ENCODE peak calls at places on chromosome 2, in six cellular contexts. One of them, this sample, is unnamed.

GRCh38 chr2:190486037-190486623 is 48.4 kb downstream of the NEMP2 start:
- DNase-seq in IMR-90: no peak
- DNase-seq in neuronal stem cell: no peak
- DNase-seq in H9: no peak
- DNase-seq in mesenchymal stem cell: no peak
- DNase-seq in H1: no peak
- DNase-seq in this sample: no peak

GRCh38 chr2:146579154-146579930 is 1265.5 kb upstream of the ACVR2A start:
- DNase-seq in neuronal stem cell: no peak
- DNase-seq in IMR-90: peak
- DNase-seq in H9: no peak
- DNase-seq in H1: no peak
- DNase-seq in mesenchymal stem cell: peak
- DNase-seq in this sample: peak

GRCh38 chr2:238942941-238943715 is 95.2 kb downstream of the TWIST2 start:
- DNase-seq in IMR-90: peak
- DNase-seq in H1: no peak
- DNase-seq in mesenchymal stem cell: no peak
- DNase-seq in H9: peak
- DNase-seq in neuronal stem cell: no peak
- DNase-seq in this sample: no peak

GRCh38 chr2:196399736-196400691 is 228.6 kb upstream of the STK17B start:
- DNase-seq in IMR-90: peak
- DNase-seq in neuronal stem cell: no peak
- DNase-seq in H9: no peak
- DNase-seq in mesenchymal stem cell: peak
- DNase-seq in H1: no peak
- DNase-seq in this sample: peak

GRCh38 chr2:218853766-218854165 is 5.8 kb upstream of the WNT6 start:
- DNase-seq in H1: no peak
- DNase-seq in mesenchymal stem cell: no peak
- DNase-seq in neuronal stem cell: no peak
- DNase-seq in IMR-90: peak
- DNase-seq in H9: no peak
- DNase-seq in this sample: no peak

GRCh38 chr2:233945146-233945545 is 28.0 kb downstream of the TRPM8 start:
- DNase-seq in H1: no peak
- DNase-seq in H9: no peak
- DNase-seq in IMR-90: no peak
- DNase-seq in mesenchymal stem cell: no peak
- DNase-seq in neuronal stem cell: no peak
- DNase-seq in this sample: no peak

GRCh38 chr2:54122939-54123338 is 7.5 kb downstream of the ACYP2 start:
- DNase-seq in IMR-90: peak
- DNase-seq in neuronal stem cell: no peak
- DNase-seq in H1: no peak
- DNase-seq in mesenchymal stem cell: peak
- DNase-seq in H9: no peak
- DNase-seq in this sample: no peak

GRCh38 chr2:189363559-189363958 is 77.7 kb upstream of the WDR75 start:
- DNase-seq in neuronal stem cell: no peak
- DNase-seq in mesenchymal stem cell: peak
- DNase-seq in H9: no peak
- DNase-seq in IMR-90: peak
- DNase-seq in H1: no peak
- DNase-seq in this sample: peak

GRCh38 chr2:111167238-111168162 is 46.8 kb downstream of the BCL2L11 start:
- DNase-seq in IMR-90: no peak
- DNase-seq in neuronal stem cell: no peak
- DNase-seq in H9: peak
- DNase-seq in mesenchymal stem cell: no peak
- DNase-seq in H1: no peak
- DNase-seq in this sample: peak

GRCh38 chr2:241799522-241800197 is 9.3 kb upstream of the NEU4 start:
- DNase-seq in mesenchymal stem cell: no peak
- DNase-seq in H1: no peak
- DNase-seq in neuronal stem cell: no peak
- DNase-seq in IMR-90: no peak
- DNase-seq in H9: no peak
- DNase-seq in this sample: no peak

GRCh38 chr2:29314816-29315571 is 199.8 kb downstream of the CLIP4 start:
- DNase-seq in mesenchymal stem cell: no peak
- DNase-seq in H1: no peak
- DNase-seq in IMR-90: no peak
- DNase-seq in H9: peak
- DNase-seq in neuronal stem cell: no peak
- DNase-seq in this sample: peak

GRCh38 chr2:134146620-134147019 is 107.3 kb upstream of the MGAT5 start:
- DNase-seq in H9: peak
- DNase-seq in mesenchymal stem cell: peak
- DNase-seq in neuronal stem cell: no peak
- DNase-seq in IMR-90: peak
- DNase-seq in H1: no peak
- DNase-seq in this sample: peak

GRCh38 chr2:86633094-86633740 is 9.6 kb upstream of the RNF103 start:
- DNase-seq in H9: no peak
- DNase-seq in mesenchymal stem cell: no peak
- DNase-seq in H1: no peak
- DNase-seq in neuronal stem cell: no peak
- DNase-seq in IMR-90: no peak
- DNase-seq in this sample: no peak

GRCh38 chr2:216205486-216205885 is 96.3 kb downstream of the XRCC5 start:
- DNase-seq in H9: no peak
- DNase-seq in IMR-90: no peak
- DNase-seq in mesenchymal stem cell: no peak
- DNase-seq in H1: no peak
- DNase-seq in neuronal stem cell: no peak
- DNase-seq in this sample: no peak

GRCh38 chr2:33607137-33607781 is 8.2 kb upstream of the FAM98A start:
- DNase-seq in H1: peak
- DNase-seq in IMR-90: no peak
- DNase-seq in neuronal stem cell: no peak
- DNase-seq in mesenchymal stem cell: no peak
- DNase-seq in H9: peak
- DNase-seq in this sample: peak

GRCh38 chr2:61855178-61855523 is 1.3 kb upstream of the FAM161A start:
- DNase-seq in IMR-90: no peak
- DNase-seq in H1: no peak
- DNase-seq in H9: no peak
- DNase-seq in neuronal stem cell: no peak
- DNase-seq in mesenchymal stem cell: no peak
- DNase-seq in this sample: peak

GRCh38 chr2:72143441-72144356 is 4.0 kb downstream of the CYP26B1 start:
- DNase-seq in mesenchymal stem cell: peak
- DNase-seq in H1: peak
- DNase-seq in IMR-90: no peak
- DNase-seq in H9: peak
- DNase-seq in neuronal stem cell: no peak
- DNase-seq in this sample: peak

GRCh38 chr2:41853427-41854191 is 194.2 kb upstream of the PKDCC start:
- DNase-seq in H9: peak
- DNase-seq in IMR-90: peak
- DNase-seq in mesenchymal stem cell: peak
- DNase-seq in neuronal stem cell: peak
- DNase-seq in H1: peak
- DNase-seq in this sample: peak

GRCh38 chr2:40680547-40680946 is 228.7 kb upstream of the SLC8A1 start:
- DNase-seq in IMR-90: peak
- DNase-seq in mesenchymal stem cell: no peak
- DNase-seq in H1: no peak
- DNase-seq in H9: no peak
- DNase-seq in neuronal stem cell: no peak
- DNase-seq in this sample: no peak

GRCh38 chr2:79564065-79564464 is 51.2 kb downstream of the CTNNA2 start:
- DNase-seq in neuronal stem cell: no peak
- DNase-seq in IMR-90: no peak
- DNase-seq in mesenchymal stem cell: no peak
- DNase-seq in H1: no peak
- DNase-seq in H9: no peak
- DNase-seq in this sample: no peak

GRCh38 chr2:45259547-45260160 is 250.4 kb upstream of the SIX2 start:
- DNase-seq in neuronal stem cell: no peak
- DNase-seq in IMR-90: no peak
- DNase-seq in H9: no peak
- DNase-seq in mesenchymal stem cell: no peak
- DNase-seq in H1: peak
- DNase-seq in this sample: peak

GRCh38 chr2:88834866-88835265 is 143.4 kb downstream of the RPIA start:
- DNase-seq in H1: no peak
- DNase-seq in mesenchymal stem cell: no peak
- DNase-seq in IMR-90: no peak
- DNase-seq in H9: no peak
- DNase-seq in neuronal stem cell: no peak
- DNase-seq in this sample: no peak

GRCh38 chr2:28276076-28276618 is 116.5 kb upstream of the FOSL2 start:
- DNase-seq in IMR-90: peak
- DNase-seq in H1: no peak
- DNase-seq in neuronal stem cell: no peak
- DNase-seq in H9: no peak
- DNase-seq in mesenchymal stem cell: peak
- DNase-seq in this sample: peak

GRCh38 chr2:47015206-47015605 is 99.6 kb upstream of the MCFD2 start:
- DNase-seq in H9: no peak
- DNase-seq in IMR-90: no peak
- DNase-seq in mesenchymal stem cell: no peak
- DNase-seq in H1: no peak
- DNase-seq in neuronal stem cell: no peak
- DNase-seq in this sample: peak

GRCh38 chr2:224222320-224222719 is 179.6 kb downstream of the FAM124B start:
- DNase-seq in mesenchymal stem cell: peak
- DNase-seq in H9: no peak
- DNase-seq in IMR-90: peak
- DNase-seq in H1: no peak
- DNase-seq in neuronal stem cell: no peak
- DNase-seq in this sample: peak

GRCh38 chr2:152304845-152305244 is 30.1 kb upstream of the FMNL2 start:
- DNase-seq in IMR-90: no peak
- DNase-seq in H1: no peak
- DNase-seq in H9: no peak
- DNase-seq in neuronal stem cell: no peak
- DNase-seq in mesenchymal stem cell: peak
- DNase-seq in this sample: no peak

GRCh38 chr2:9212010-9212638 is 5.5 kb downstream of the ASAP2 start:
- DNase-seq in IMR-90: no peak
- DNase-seq in H9: no peak
- DNase-seq in H1: peak
- DNase-seq in neuronal stem cell: no peak
- DNase-seq in mesenchymal stem cell: no peak
- DNase-seq in this sample: no peak

GRCh38 chr2:9214866-9215265 is 8.3 kb downstream of the ASAP2 start:
- DNase-seq in H1: no peak
- DNase-seq in IMR-90: no peak
- DNase-seq in H9: no peak
- DNase-seq in neuronal stem cell: no peak
- DNase-seq in mesenchymal stem cell: no peak
- DNase-seq in this sample: no peak

GRCh38 chr2:9211496-9211895 is 4.9 kb downstream of the ASAP2 start:
- DNase-seq in mesenchymal stem cell: no peak
- DNase-seq in H9: no peak
- DNase-seq in neuronal stem cell: no peak
- DNase-seq in H1: peak
- DNase-seq in IMR-90: no peak
- DNase-seq in this sample: no peak

GRCh38 chr2:9213477-9214051 is 7.0 kb downstream of the ASAP2 start:
- DNase-seq in H1: no peak
- DNase-seq in H9: no peak
- DNase-seq in mesenchymal stem cell: no peak
- DNase-seq in IMR-90: no peak
- DNase-seq in neuronal stem cell: no peak
- DNase-seq in this sample: no peak

GRCh38 chr2:9212661-9213411 is 6.2 kb downstream of the ASAP2 start:
- DNase-seq in H1: peak
- DNase-seq in IMR-90: no peak
- DNase-seq in neuronal stem cell: no peak
- DNase-seq in mesenchymal stem cell: no peak
- DNase-seq in H9: no peak
- DNase-seq in this sample: no peak
- H3K4me2 ChIP-seq in H1: no peak
- H3K4me2 ChIP-seq in IMR-90: no peak
- H3K4me2 ChIP-seq in neuronal stem cell: no peak
- H3K4me2 ChIP-seq in mesenchymal stem cell: no peak
- H3K4me2 ChIP-seq in H9: no peak
- H3K4me2 ChIP-seq in this sample: no peak

DNA sequence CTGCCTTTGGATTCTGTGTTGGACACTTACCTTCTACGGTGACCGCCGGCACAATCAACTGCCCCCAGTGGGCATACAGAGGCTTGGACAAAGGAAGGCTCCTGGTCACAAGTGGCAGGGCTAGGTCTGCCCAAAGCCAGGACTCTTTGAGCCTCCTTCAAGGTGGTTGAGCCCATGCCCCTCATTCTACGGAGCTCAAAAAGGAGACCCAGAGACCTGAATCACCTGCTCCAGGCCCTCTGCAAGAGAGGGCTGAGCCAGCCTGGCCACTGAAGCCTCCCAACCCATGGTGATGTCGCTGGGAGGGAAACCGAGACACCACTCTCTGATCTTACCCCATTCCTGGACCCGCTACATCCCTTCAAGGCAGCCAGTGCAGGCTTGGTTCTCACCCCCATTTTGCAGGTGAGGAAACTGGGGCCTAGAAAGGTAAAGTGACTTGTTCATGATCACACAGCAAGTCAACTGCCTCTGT is 87.9 kb downstream of the INHBB start:
- DNase-seq in mesenchymal stem cell: no peak
- DNase-seq in neuronal stem cell: no peak
- DNase-seq in H1: peak
- DNase-seq in IMR-90: no peak
- DNase-seq in H9: peak
- DNase-seq in this sample: no peak
- H2BK15ac ChIP-seq in mesenchymal stem cell: no peak
- H2BK15ac ChIP-seq in neuronal stem cell: no peak
- H2BK15ac ChIP-seq in H1: no peak
- H2BK15ac ChIP-seq in IMR-90: no peak
- H2BK15ac ChIP-seq in H9: no peak
- H2BK15ac ChIP-seq in this sample: no peak

GRCh38 chr2:206158563-206159345 is 490 bp downstream of the NDUFS1 start:
- DNase-seq in H9: no peak
- DNase-seq in neuronal stem cell: no peak
- DNase-seq in IMR-90: peak
- DNase-seq in mesenchymal stem cell: peak
- DNase-seq in H1: no peak
- DNase-seq in this sample: peak
- H2AK5ac ChIP-seq in H9: no peak
- H2AK5ac ChIP-seq in neuronal stem cell: no peak
- H2AK5ac ChIP-seq in IMR-90: peak
- H2AK5ac ChIP-seq in mesenchymal stem cell: peak
- H2AK5ac ChIP-seq in H1: peak
- H2AK5ac ChIP-seq in this sample: peak

DNA sequence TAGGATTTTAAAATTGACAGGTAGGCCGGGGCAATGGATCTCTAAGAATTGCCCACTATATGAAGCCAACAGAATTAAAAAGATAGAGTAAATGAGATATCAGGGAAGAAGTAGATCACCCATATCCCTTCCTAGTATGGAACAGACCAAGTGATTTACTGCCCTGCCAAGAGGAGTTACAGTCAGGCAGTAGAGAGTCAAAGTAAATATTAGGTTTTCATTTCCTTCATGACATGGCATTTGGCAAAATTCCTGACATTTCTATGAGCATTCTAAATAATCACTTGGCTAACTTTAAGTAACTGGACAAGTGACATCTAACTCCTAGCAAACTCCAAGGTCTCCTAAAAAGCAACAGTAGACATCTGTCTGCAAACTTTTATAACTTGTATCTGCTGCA is 33.5 kb downstream of the GALNT5 start:
- DNase-seq in neuronal stem cell: no peak
- DNase-seq in mesenchymal stem cell: no peak
- DNase-seq in IMR-90: peak
- DNase-seq in H1: no peak
- DNase-seq in H9: no peak
- DNase-seq in this sample: no peak
- H3K4me2 ChIP-seq in neuronal stem cell: no peak
- H3K4me2 ChIP-seq in mesenchymal stem cell: no peak
- H3K4me2 ChIP-seq in IMR-90: no peak
- H3K4me2 ChIP-seq in H1: no peak
- H3K4me2 ChIP-seq in H9: no peak
- H3K4me2 ChIP-seq in this sample: no peak

This sample was measured in mesendoderm.